ENCODE peak calls at places on chromosome 4, in four cellular contexts. X is pancreas, L is breast epithelium, U is H1. F is an unnamed sample.

GRCh38 chr4:139453041-139453370 is 915 bp upstream of the RAB33B start:
- DNase-seq in U (no peak), X (no peak), L (peak), F (peak)

GRCh38 chr4:7266525-7267292 is 74.4 kb downstream of the SORCS2 start:
- DNase-seq in L (no peak), U (peak), X (no peak), F (no peak)

GRCh38 chr4:8272472-8273428 is 3.2 kb downstream of the HTRA3 start:
- DNase-seq in U (no peak), L (no peak), X (no peak), F (no peak)

GRCh38 chr4:72418458-72418857 is 150.6 kb downstream of the ADAMTS3 start:
- DNase-seq in L (no peak), X (no peak), U (no peak), F (no peak)

GRCh38 chr4:90025248-90025647 is 101.9 kb upstream of the CCSER1 start:
- DNase-seq in X (no peak), U (no peak), L (no peak), F (no peak)

GRCh38 chr4:2843909-2844584 is 403 bp downstream of the ADD1 start:
- DNase-seq in U (no peak), X (no peak), L (peak), F (no peak)

GRCh38 chr4:186829097-186829496 is 105.4 kb upstream of the FAT1 start:
- DNase-seq in X (no peak), L (no peak), U (no peak), F (no peak)

GRCh38 chr4:6165766-6166165 is 34.6 kb downstream of the JAKMIP1 start:
- DNase-seq in U (no peak), X (peak), L (no peak), F (no peak)

GRCh38 chr4:169723207-169723606 is 34.5 kb downstream of the HPF1 start:
- DNase-seq in L (no peak), X (no peak), U (no peak), F (peak)
- H3K27ac ChIP-seq in L (no peak), X (no peak), U (no peak), F (no peak)

DNA sequence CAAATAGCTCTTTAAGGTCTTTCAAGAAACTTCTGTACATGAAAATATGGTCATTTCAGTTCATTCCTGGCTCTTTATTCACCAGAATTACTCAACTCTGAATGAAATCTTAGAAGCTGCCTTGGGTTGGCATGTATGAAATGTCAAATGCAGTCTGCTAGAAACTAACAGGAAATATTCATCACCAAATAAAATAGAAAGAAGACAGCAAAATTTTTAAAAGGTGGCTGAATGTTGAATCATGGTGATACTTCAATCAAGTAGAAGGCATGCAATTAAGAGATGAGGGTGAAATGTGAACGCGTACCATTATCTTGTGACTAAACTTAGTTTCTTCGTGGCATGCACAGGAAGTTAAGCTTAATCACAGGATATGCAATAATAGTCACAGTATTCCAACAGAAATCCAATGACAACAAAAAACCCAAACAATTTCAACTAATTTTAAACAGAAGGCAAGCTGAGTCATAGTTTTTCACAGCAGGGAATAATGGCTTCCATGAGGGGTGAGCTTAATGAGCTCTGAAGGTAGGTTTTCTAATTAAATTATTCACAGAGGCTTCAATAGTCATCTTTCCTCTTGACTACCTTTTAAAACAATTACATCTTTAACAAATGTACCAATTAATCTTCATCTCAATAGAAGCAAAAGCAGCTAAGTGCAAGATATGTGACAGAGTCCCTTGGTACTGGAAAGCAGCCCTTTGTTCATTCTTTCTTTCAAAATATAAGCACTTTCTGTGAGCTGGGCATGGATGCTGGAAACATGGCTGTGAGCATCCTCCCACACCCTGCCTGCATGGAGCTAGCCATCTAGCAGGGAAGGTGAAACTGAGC is 44.5 kb downstream of the SCFD2 start:
- DNase-seq in U (no peak), X (no peak), L (no peak), F (no peak)
- H3K4me3 ChIP-seq in U (no peak), X (no peak), L (no peak), F (no peak)

GRCh38 chr4:102543529-102543928 is 42.4 kb downstream of the NFKB1 start:
- DNase-seq in X (no peak), U (no peak), L (no peak), F (no peak)
- H3K27ac ChIP-seq in X (no peak), U (no peak), L (no peak), F (no peak)

GRCh38 chr4:1767058-1767769 is 25.9 kb upstream of the FGFR3 start:
- DNase-seq in U (no peak), L (no peak), X (no peak), F (no peak)
- H3K4me3 ChIP-seq in U (peak), L (peak), X (peak), F (no peak)

F was measured in naive thymus-derived CD4-positive, alpha-beta T cell.